ENCODE peak calls at places on chromosomes 2 and 18, in five cellular contexts. P is WTC11, K is HEK293T, U is K562, R is HCT116. A is an unnamed sample.

GRCh38 chr18:70490008-70490933 is 201.4 kb downstream of the SOCS6 start:
- DNase-seq in U (peak; percentile 59), P (peak; percentile 18), R (peak; percentile 48), K (peak; percentile 31), A (no peak)

GRCh38 chr2:156334496-156335478 is 2.3 kb upstream of the NR4A2 start:
- DNase-seq in K (peak; percentile 57), R (peak; percentile 79), P (peak; percentile 70), U (peak; percentile 92), A (peak; percentile 74)

GRCh38 chr2:27060323-27060722 is 8.9 kb downstream of the AGBL5 start:
- DNase-seq in P (no peak), R (no peak), K (no peak), U (no peak), A (no peak)

GRCh38 chr2:97961534-97961933 is 34.2 kb downstream of the TMEM131 start:
- DNase-seq in U (no peak), K (no peak), R (no peak), P (no peak), A (no peak)

GRCh38 chr2:46943881-46944798 is 28.5 kb upstream of the MCFD2 start:
- DNase-seq in U (no peak), P (no peak), K (no peak), R (no peak), A (no peak)

GRCh38 chr2:218000137-218000536 is 2.7 kb downstream of the TNS1 start:
- DNase-seq in R (no peak), P (no peak), K (no peak), U (no peak), A (no peak)

GRCh38 chr2:240159251-240159839 is 18.9 kb upstream of the OTOS start:
- DNase-seq in P (no peak), U (no peak), K (no peak), R (no peak), A (no peak)

GRCh38 chr18:7958081-7958896 is 391.2 kb downstream of the PTPRM start:
- DNase-seq in U (no peak), R (no peak), K (no peak), P (no peak), A (no peak)

GRCh38 chr2:7015007-7015950 is 98.1 kb downstream of the RNF144A start:
- DNase-seq in U (peak; percentile 21), K (no peak), R (no peak), P (no peak), A (no peak)

GRCh38 chr18:54444309-54444914 is 86.7 kb downstream of the C18orf54 start:
- DNase-seq in U (peak; percentile 50), K (peak; percentile 37), P (peak; percentile 80), R (peak; percentile 60), A (peak; percentile 81)

GRCh38 chr2:201964631-201965206 is 68.9 kb upstream of the FZD7 start:
- DNase-seq in K (no peak), P (no peak), U (no peak), R (no peak), A (no peak)

GRCh38 chr2:237196866-237197618 is 111.4 kb downstream of the COPS8 start:
- DNase-seq in R (no peak), P (no peak), U (peak; percentile 3), K (no peak), A (no peak)

GRCh38 chr2:170530284-170530745 is 184.8 kb upstream of the SP5 start:
- DNase-seq in P (peak; percentile 45), U (peak; percentile 30), R (no peak), K (peak; percentile 69), A (no peak)

GRCh38 chr2:102013200-102014040 is 21.7 kb downstream of the IL1R2 start:
- DNase-seq in K (no peak), P (no peak), R (no peak), U (no peak), A (no peak)

GRCh38 chr18:33821503-33821902 is 243.5 kb downstream of the ASXL3 start:
- DNase-seq in K (no peak), P (no peak), R (no peak), U (no peak), A (no peak)

GRCh38 chr2:34578641-34579040 is 979.5 kb upstream of the FAM98A start:
- DNase-seq in P (no peak), K (no peak), R (no peak), U (no peak), A (no peak)

GRCh38 chr2:164510895-164511294 is 110.4 kb downstream of the GRB14 start:
- DNase-seq in U (no peak), R (no peak), K (no peak), P (no peak), A (no peak)

GRCh38 chr2:98539056-98539735 is 69.1 kb downstream of the COA5 start:
- DNase-seq in K (no peak), R (no peak), P (no peak), U (no peak), A (no peak)

GRCh38 chr2:176650101-176650500 is 380.9 kb downstream of the MTX2 start:
- DNase-seq in P (no peak), K (no peak), U (no peak), R (no peak), A (no peak)

GRCh38 chr2:170714156-170715061 is 728 bp upstream of the SP5 start:
- DNase-seq in K (peak; percentile 45), P (peak; percentile 31), R (no peak), U (peak; percentile 85), A (no peak)

GRCh38 chr18:79518683-79519128 is 123.0 kb downstream of the NFATC1 start:
- DNase-seq in P (no peak), U (no peak), K (no peak), R (no peak), A (no peak)

GRCh38 chr2:96897491-96898134 is 27.7 kb upstream of the SEMA4C start:
- DNase-seq in P (no peak), R (no peak), K (no peak), U (peak; percentile 64), A (no peak)

GRCh38 chr18:5619381-5619780 is 75.6 kb upstream of the EPB41L3 start:
- DNase-seq in K (no peak), U (no peak), R (no peak), P (no peak), A (no peak)

GRCh38 chr18:75106746-75107145 is 102.2 kb downstream of the PTGR3 start:
- DNase-seq in R (no peak), K (no peak), P (no peak), U (no peak), A (peak; percentile 37)

GRCh38 chr2:218748795-218749429 is 33.0 kb upstream of the CYP27A1 start:
- DNase-seq in R (no peak), K (no peak), P (no peak), U (no peak), A (no peak)

GRCh38 chr2:234249873-234250272 is 199.4 kb downstream of the SPP2 start:
- DNase-seq in P (no peak), U (no peak), R (no peak), K (no peak), A (no peak)

GRCh38 chr18:12317664-12318333 is 9.8 kb downstream of the TUBB6 start:
- DNase-seq in K (no peak), R (no peak), P (no peak), U (no peak), A (no peak)
- TF ChIP-seq SP1 in K (no peak), R (no peak), P (no peak), U (no peak), A (no peak)

GRCh38 chr2:191328150-191328809 is 83.1 kb downstream of the MYO1B start:
- DNase-seq in P (no peak), R (no peak), U (no peak), K (no peak), A (no peak)

GRCh38 chr2:191325651-191326365 is 80.6 kb downstream of the MYO1B start:
- DNase-seq in U (no peak), R (no peak), P (no peak), K (no peak), A (no peak)

GRCh38 chr2:191322838-191323506 is 77.8 kb downstream of the MYO1B start:
- DNase-seq in U (peak; percentile 3), P (no peak), K (no peak), R (no peak), A (no peak)

GRCh38 chr2:191329841-191330240 is 84.6 kb downstream of the MYO1B start:
- DNase-seq in R (no peak), U (no peak), K (no peak), P (no peak), A (no peak)

GRCh38 chr2:191327484-191327883 is 82.3 kb downstream of the MYO1B start:
- DNase-seq in U (no peak), K (no peak), R (no peak), P (no peak), A (no peak)
- TF ChIP-seq SP1 in U (no peak), K (no peak), R (no peak), P (no peak), A (no peak)

GRCh38 chr2:21367421-21367820 is 243.7 kb downstream of the TDRD15 start:
- DNase-seq in P (no peak), R (no peak), K (no peak), U (no peak), A (peak; percentile 21)
- TF ChIP-seq SP1 in P (no peak), R (no peak), K (no peak), U (no peak), A (no peak)

GRCh38 chr2:136238214-136238551 is 120.2 kb upstream of the CXCR4 start:
- DNase-seq in K (no peak), R (no peak), P (no peak), U (no peak), A (no peak)
- TF ChIP-seq SP1 in K (no peak), R (no peak), P (no peak), U (no peak), A (no peak)

GRCh38 chr18:49486959-49487710 is at the start of gene C18orf32:
- DNase-seq in U (peak; percentile 92), P (peak; percentile 94), K (peak; percentile 75), R (peak; percentile 83), A (peak; percentile 90)

GRCh38 chr18:49490246-49490762 is 3.3 kb upstream of the C18orf32 start:
- DNase-seq in U (no peak), K (no peak), R (no peak), P (no peak), A (no peak)

GRCh38 chr18:49491534-49491856 is 4.5 kb upstream of the C18orf32 start:
- DNase-seq in K (no peak), P (no peak), U (no peak), R (no peak), A (no peak)

GRCh38 chr18:49486617-49486958 is 446 bp downstream of the C18orf32 start:
- DNase-seq in P (no peak), R (no peak), U (no peak), K (no peak), A (no peak)

GRCh38 chr18:49487711-49488310 is 777 bp upstream of the C18orf32 start:
- DNase-seq in K (no peak), P (no peak), R (no peak), U (peak; percentile 18), A (no peak)
- TF ChIP-seq SP1 in K (no peak), P (no peak), R (no peak), U (no peak), A (no peak)